ENCODE peak calls at places on chromosomes 4 and X, in four cellular contexts. U, Z, C and E are unnamed samples.

GRCh38 chrX:66014084-66014483 is 25.8 kb downstream of the VSIG4 start:
- DNase-seq in U (no peak), Z (no peak), C (no peak), E (no peak)

GRCh38 chr4:6649216-6649615 is 8.7 kb downstream of the MRFAP1 start:
- DNase-seq in U (no peak), Z (no peak), C (no peak), E (no peak)

GRCh38 chr4:73866236-73866635 is 3.0 kb upstream of the CXCL1 start:
- DNase-seq in U (no peak), Z (no peak), C (no peak), E (no peak)

GRCh38 chrX:75957107-75957610 is 172.1 kb upstream of the MAGEE2 start:
- DNase-seq in U (peak; percentile 94), Z (no peak), C (no peak), E (no peak)

GRCh38 chr4:94676910-94677309 is 80.8 kb upstream of the BMPR1B start:
- DNase-seq in U (no peak), Z (no peak), C (no peak), E (no peak)

GRCh38 chrX:67787196-67787595 is 243.4 kb downstream of the AR start:
- DNase-seq in U (no peak), Z (no peak), C (no peak), E (no peak)

GRCh38 chr4:18847276-18847890 is 825.8 kb upstream of the LCORL start:
- DNase-seq in U (no peak), Z (no peak), C (no peak), E (no peak)

GRCh38 chrX:128928636-128929035 is 594.7 kb downstream of the SMARCA1 start:
- DNase-seq in U (no peak), Z (no peak), C (no peak), E (peak; percentile 20)

GRCh38 chrX:15600745-15601144 is at the start of gene ACE2:
- DNase-seq in U (no peak), Z (no peak), C (no peak), E (no peak)

GRCh38 chrX:3659761-3660160 is 53.7 kb downstream of the PRKX start:
- DNase-seq in U (no peak), Z (no peak), C (no peak), E (no peak)

GRCh38 chrX:14964500-14964899 is 91.3 kb downstream of the MOSPD2 start:
- DNase-seq in U (no peak), Z (no peak), C (no peak), E (no peak)

GRCh38 chr4:94356444-94356843 is 13.8 kb upstream of the HPGDS start:
- DNase-seq in U (no peak), Z (no peak), C (no peak), E (no peak)

GRCh38 chr4:142817442-142817841 is 28.7 kb downstream of the INPP4B start:
- DNase-seq in U (peak; percentile 58), Z (peak; percentile 22), C (no peak), E (no peak)

GRCh38 chr4:168621806-168622589 is 125.1 kb downstream of the PALLD start:
- DNase-seq in U (no peak), Z (no peak), C (no peak), E (no peak)

GRCh38 chrX:69150294-69150960 is 14.8 kb downstream of the PJA1 start:
- DNase-seq in U (no peak), Z (no peak), C (no peak), E (no peak)

GRCh38 chrX:100411802-100412333 is 1.8 kb upstream of the PCDH19 start:
- DNase-seq in U (no peak), Z (no peak), C (no peak), E (no peak)

GRCh38 chr4:74320559-74321118 is 12.4 kb downstream of the EPGN start:
- DNase-seq in U (peak; percentile 62), Z (no peak), C (peak; percentile 59), E (peak; percentile 59)

GRCh38 chr4:147207941-147208340 is 262.3 kb upstream of the TTC29 start:
- DNase-seq in U (no peak), Z (no peak), C (no peak), E (no peak)

DNA sequence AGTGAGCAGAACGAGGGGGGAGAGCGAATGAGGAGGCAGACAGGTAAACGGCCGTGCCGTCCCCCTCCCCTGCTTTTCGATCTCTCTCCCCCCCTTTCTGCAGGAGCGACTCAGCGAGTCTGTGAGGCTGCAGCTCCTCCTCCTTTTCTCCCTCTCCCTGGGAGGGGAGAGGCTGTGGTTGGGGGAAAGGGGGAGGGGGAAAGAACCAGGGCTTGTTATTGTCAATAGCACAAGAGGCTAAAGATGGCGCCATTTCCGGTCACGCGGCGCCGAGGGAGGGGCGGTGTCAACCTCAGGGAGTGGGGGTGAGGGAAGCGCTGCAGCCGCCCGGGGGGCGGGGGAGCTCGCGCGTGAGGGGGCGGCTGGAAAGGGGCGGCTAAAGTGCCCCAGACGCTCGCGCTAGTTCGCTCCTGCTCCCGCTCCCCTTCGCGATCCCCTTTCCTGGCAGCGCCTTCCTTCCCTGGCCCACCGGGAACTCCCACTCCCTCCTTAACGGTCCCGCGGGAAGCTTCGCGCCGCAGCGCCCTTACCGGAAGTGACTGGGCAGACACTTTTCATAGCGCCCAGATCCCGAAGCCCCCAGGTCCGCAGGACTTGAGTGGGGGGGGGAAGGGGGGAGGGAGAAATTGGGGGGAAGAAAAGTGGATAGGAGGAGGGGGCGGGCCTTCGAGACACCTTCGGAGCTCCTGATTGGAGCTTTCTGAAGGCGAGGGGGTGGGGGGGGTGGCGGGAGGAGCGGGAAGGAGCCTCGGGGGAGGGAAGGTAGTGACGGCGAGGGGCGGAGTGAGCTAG is at the start of gene CUL4B:
- DNase-seq in U (peak; percentile 96), Z (peak; percentile 96), C (peak; percentile 91), E (peak; percentile 93)
- TF ChIP-seq POLR2A in U (peak; percentile 18), Z (no peak), C (peak; percentile 39), E (no peak)

GRCh38 chr4:16226816-16227461 is 668 bp upstream of the TAPT1 start:
- DNase-seq in U (peak; percentile 74), Z (peak; percentile 72), C (peak; percentile 74), E (peak; percentile 74)
- TF ChIP-seq POLR2A in U (no peak), Z (peak; percentile 2), C (no peak), E (no peak)

GRCh38 chr4:180292339-180292738 is 1950.9 kb upstream of the TENM3 start:
- DNase-seq in U (no peak), Z (no peak), C (no peak), E (no peak)
- TF ChIP-seq POLR2A in U (no peak), Z (no peak), C (no peak), E (no peak)

GRCh38 chr4:56908206-56909082 is 744 bp downstream of the REST start:
- DNase-seq in U (peak; percentile 92), Z (peak; percentile 59), C (peak; percentile 79), E (peak; percentile 71)
- TF ChIP-seq POLR2A in U (no peak), Z (no peak), C (no peak), E (no peak)